ENCODE peak calls at places on chromosome 16, in five cellular contexts. N is neural progenitor cell, S is mesenchymal stem cell, R is neuronal stem cell, W is OCI-LY7. X is an unnamed sample.
A peak's percentile ranks its signal among the peaks of the same experiment; 100 is the strongest.

GRCh38 chr16:3170440-3171180 is 17.4 kb upstream of the OR1F1 start:
- DNase-seq in N (peak; percentile 57), R (no peak), S (peak; percentile 33), W (no peak), X (no peak)

GRCh38 chr16:57708168-57708567 is 13.6 kb downstream of the DRC7 start:
- DNase-seq in R (no peak), N (no peak), S (no peak), W (no peak), X (no peak)

GRCh38 chr16:2473999-2474876 is 689 bp upstream of the TBC1D24 start:
- DNase-seq in S (peak; percentile 54), W (peak; percentile 79), R (no peak), N (peak; percentile 76), X (no peak)

GRCh38 chr16:12468552-12468951 is 335.1 kb downstream of the CPPED1 start:
- DNase-seq in R (no peak), S (no peak), W (peak; percentile 10), N (peak; percentile 54), X (no peak)

GRCh38 chr16:79801550-79802090 is 201.1 kb upstream of the MAF start:
- DNase-seq in W (no peak), R (no peak), N (no peak), S (peak; percentile 5), X (peak; percentile 36)

GRCh38 chr16:1280783-1281182 is 24.9 kb downstream of the TPSD1 start:
- DNase-seq in R (no peak), S (no peak), W (no peak), N (no peak), X (no peak)

GRCh38 chr16:19666451-19666850 is 51.6 kb downstream of the KNOP1 start:
- DNase-seq in R (no peak), N (no peak), W (no peak), S (no peak), X (no peak)

GRCh38 chr16:19690196-19690595 is 27.8 kb downstream of the KNOP1 start:
- DNase-seq in S (peak; percentile 17), N (no peak), W (no peak), R (no peak), X (no peak)

GRCh38 chr16:67399218-67399733 is 6.0 kb upstream of the TPPP3 start:
- DNase-seq in S (peak; percentile 50), N (peak; percentile 90), W (peak; percentile 52), R (peak; percentile 77), X (no peak)

GRCh38 chr16:30354423-30355143 is 525 bp downstream of the CD2BP2 start:
- DNase-seq in N (peak; percentile 75), S (peak; percentile 31), R (no peak), W (peak; percentile 19), X (no peak)

GRCh38 chr16:5509794-5510193 is 412.2 kb upstream of the EEF2KMT start:
- DNase-seq in N (no peak), W (no peak), R (no peak), S (no peak), X (no peak)

GRCh38 chr16:6682142-6682811 is 650.4 kb upstream of the RBFOX1 start:
- DNase-seq in R (peak; percentile 44), W (peak; percentile 35), S (no peak), N (peak; percentile 82), X (no peak)

GRCh38 chr16:81904320-81904719 is 107.0 kb downstream of the SDR42E1 start:
- DNase-seq in N (no peak), W (no peak), S (no peak), R (no peak), X (no peak)

GRCh38 chr16:3807425-3808123 is 72.9 kb downstream of the CREBBP start:
- DNase-seq in W (no peak), N (no peak), S (no peak), R (no peak), X (no peak)

GRCh38 chr16:85518398-85519049 is 94.6 kb upstream of the GSE1 start:
- DNase-seq in W (no peak), N (no peak), S (no peak), R (no peak), X (no peak)

GRCh38 chr16:1580256-1580655 is 31.6 kb downstream of the IFT140 start:
- DNase-seq in S (no peak), W (no peak), R (no peak), N (no peak), X (no peak)

GRCh38 chr16:66166451-66166850 is 200.0 kb upstream of the CDH5 start:
- DNase-seq in W (no peak), N (no peak), R (no peak), S (no peak), X (no peak)

GRCh38 chr16:9859706-9860105 is 322.5 kb downstream of the GRIN2A start:
- DNase-seq in W (no peak), N (no peak), S (no peak), R (no peak), X (no peak)

GRCh38 chr16:2818278-2818876 is 1.3 kb downstream of the PRSS21 start:
- DNase-seq in W (no peak), S (no peak), N (no peak), R (no peak), X (no peak)

GRCh38 chr16:86306046-86306644 is 204.2 kb upstream of the FOXF1 start:
- DNase-seq in R (no peak), S (peak; percentile 84), N (no peak), W (no peak), X (no peak)

GRCh38 chr16:30658731-30659506 is 688 bp downstream of the FBRS start:
- DNase-seq in N (peak; percentile 94), S (peak; percentile 98), W (peak; percentile 98), R (peak; percentile 94), X (peak; percentile 87)

GRCh38 chr16:56119138-56119537 is 72.2 kb upstream of the GNAO1 start:
- DNase-seq in N (no peak), W (no peak), R (no peak), S (no peak), X (no peak)

GRCh38 chr16:25228372-25228771 is 11.6 kb downstream of the AQP8 start:
- DNase-seq in R (no peak), S (no peak), N (no peak), W (no peak), X (no peak)

GRCh38 chr16:25219070-25219737 is 2.5 kb downstream of the AQP8 start:
- DNase-seq in W (no peak), N (no peak), S (no peak), R (no peak), X (no peak)

GRCh38 chr16:25222959-25223358 is 6.2 kb downstream of the AQP8 start:
- DNase-seq in W (no peak), R (no peak), N (no peak), S (no peak), X (no peak)

GRCh38 chr16:25223964-25224363 is 7.2 kb downstream of the AQP8 start:
- DNase-seq in W (no peak), S (no peak), N (no peak), R (no peak), X (no peak)

DNA sequence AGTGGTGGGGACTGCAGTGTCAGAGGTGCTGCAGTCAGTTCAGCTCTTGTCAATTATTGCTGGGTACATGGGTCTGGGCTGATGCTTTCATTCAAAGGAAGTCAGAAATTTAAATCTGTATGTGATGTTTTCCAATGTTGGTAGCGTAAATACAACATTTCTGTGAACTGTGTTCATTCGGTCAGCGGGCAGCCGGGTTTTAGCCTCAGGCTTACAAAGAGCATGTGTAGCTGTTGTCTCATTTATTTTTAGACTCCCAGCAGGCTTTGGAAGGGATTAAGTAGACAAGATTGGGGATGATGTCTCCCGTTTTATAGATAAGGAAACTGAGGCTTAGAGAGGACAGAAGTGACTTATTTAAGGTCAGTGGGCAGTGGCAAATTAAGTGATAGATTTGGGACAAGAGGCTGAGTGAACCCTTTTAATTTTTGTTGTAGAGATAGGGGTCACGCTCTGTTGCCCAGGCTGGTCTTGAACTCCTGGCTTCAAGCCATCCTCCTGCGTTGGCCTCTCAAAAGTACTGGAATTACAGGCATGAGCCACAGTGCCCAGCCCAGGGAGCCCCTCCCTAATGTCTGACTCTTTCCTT is 8.1 kb downstream of the AQP8 start:
- DNase-seq in N (no peak), W (no peak), S (no peak), R (no peak), X (no peak)
- H2AFZ ChIP-seq in N (no peak overlapping the region), W (no peak overlapping the region), S (no peak overlapping the region), R (no peak overlapping the region), X (no peak overlapping the region)

GRCh38 chr16:27773344-27773743 is 223.4 kb downstream of the KATNIP start:
- DNase-seq in W (no peak), R (no peak), S (no peak), N (no peak), X (no peak)
- H2AFZ ChIP-seq in W (no peak overlapping the region), R (no peak overlapping the region), S (peak overlapping the region; percentile 10), N (no peak overlapping the region), X (no peak overlapping the region)

GRCh38 chr16:87581867-87582220 is 20.5 kb upstream of the JPH3 start:
- DNase-seq in N (no peak), W (no peak), R (no peak), S (peak; percentile 99), X (peak; percentile 54)
- H2AFZ ChIP-seq in N (no peak overlapping the region), W (no peak overlapping the region), R (peak overlapping the region; percentile 95), S (no peak overlapping the region), X (no peak overlapping the region)

GRCh38 chr16:83853834-83854233 is 45.1 kb upstream of the MLYCD start:
- DNase-seq in W (no peak), S (no peak), R (no peak), N (no peak), X (no peak)

GRCh38 chr16:83859265-83859664 is 39.6 kb upstream of the MLYCD start:
- DNase-seq in W (no peak), R (no peak), S (no peak), N (no peak), X (no peak)

GRCh38 chr16:83852774-83853173 is 45.0 kb downstream of the HSBP1 start:
- DNase-seq in N (no peak), W (no peak), S (no peak), R (no peak), X (no peak)

GRCh38 chr16:83854420-83854819 is 44.5 kb upstream of the MLYCD start:
- DNase-seq in N (no peak), W (no peak), R (no peak), S (no peak), X (no peak)

GRCh38 chr16:83856846-83857245 is 42.1 kb upstream of the MLYCD start:
- DNase-seq in S (no peak), R (no peak), W (no peak), N (no peak), X (no peak)
- H2AFZ ChIP-seq in S (no peak overlapping the region), R (no peak overlapping the region), W (no peak overlapping the region), N (no peak overlapping the region), X (no peak overlapping the region)

GRCh38 chr16:10868089-10868488 is 8.9 kb upstream of the CIITA start:
- DNase-seq in S (no peak), N (no peak), R (no peak), W (peak; percentile 43), X (no peak)
- H2AFZ ChIP-seq in S (no peak overlapping the region), N (no peak overlapping the region), R (no peak overlapping the region), W (peak overlapping the region; percentile 20), X (no peak overlapping the region)

DNA sequence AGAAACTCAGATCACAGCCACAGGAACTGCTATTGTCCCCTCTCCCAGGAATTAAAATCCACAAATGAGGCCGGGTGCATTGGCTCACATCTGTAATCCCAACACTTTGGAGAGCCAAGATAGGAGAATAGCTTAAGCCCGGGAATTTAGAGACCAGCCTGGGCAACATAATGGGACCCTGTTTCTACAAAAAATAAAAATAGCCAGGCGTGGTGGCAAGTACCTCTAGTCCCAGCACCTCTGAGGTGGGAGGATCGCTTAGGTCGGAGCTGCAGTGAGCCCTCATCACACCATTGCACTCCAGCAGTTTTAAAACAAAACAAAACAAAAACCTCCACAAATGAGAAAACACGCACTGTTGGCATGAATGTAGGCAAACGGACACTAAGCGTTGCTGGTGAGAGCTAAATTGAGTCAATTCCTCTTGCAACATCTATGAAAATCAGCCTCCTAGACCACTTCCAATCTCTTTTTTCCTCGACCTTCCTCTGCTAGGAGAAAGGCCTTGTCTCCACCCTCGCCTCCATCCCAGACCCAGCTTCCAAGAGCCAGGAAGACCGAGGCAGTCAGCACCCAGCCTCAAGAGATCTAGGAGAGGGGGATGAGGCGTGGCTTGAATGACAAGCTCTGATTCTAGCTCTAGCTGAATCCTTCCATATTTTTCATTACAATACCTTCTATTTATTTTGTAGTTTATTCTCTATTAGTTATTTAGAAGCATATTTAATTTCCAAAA is 14.8 kb downstream of the TLE7 start:
- DNase-seq in W (no peak), N (no peak), R (no peak), S (no peak), X (no peak)
- H2AFZ ChIP-seq in W (no peak overlapping the region), N (peak overlapping the region; percentile 3), R (no peak overlapping the region), S (no peak overlapping the region), X (no peak overlapping the region)

X was measured in keratinocyte.